ENCODE peak calls at places on chromosomes 16 and 17, in ten cellular contexts. Q, D, F, B, A, Z, H, N, P and X are unnamed samples.

GRCh38 chr16:73768786-73769203 is 527.8 kb upstream of the PSMD7 start:
- DNase-seq in Q (no peak), D (no peak), F (no peak), B (no peak), A (no peak), Z (no peak), H (no peak), N (no peak), P (peak; percentile 8), X (peak; percentile 14)

GRCh38 chr17:12457493-12457892 is 208.2 kb upstream of the MYOCD start:
- DNase-seq in Q (no peak), D (no peak), F (peak; percentile 70), B (no peak), A (no peak), Z (no peak), H (no peak), N (no peak), P (no peak), X (no peak)

GRCh38 chr16:14405611-14406537 is 224.2 kb downstream of the PARN start:
- DNase-seq in Q (no peak), D (no peak), F (no peak), B (peak; percentile 64), A (peak; percentile 36), Z (no peak), H (peak; percentile 33), N (peak; percentile 95), P (no peak), X (no peak)

GRCh38 chr16:15980329-15980728 is 30.9 kb downstream of the ABCC1 start:
- DNase-seq in Q (no peak), D (no peak), F (no peak), B (no peak), A (no peak), Z (no peak), H (no peak), N (no peak), P (no peak), X (no peak)

GRCh38 chr16:70593544-70593943 is 52.8 kb upstream of the IL34 start:
- DNase-seq in Q (no peak), D (no peak), F (no peak), B (no peak), A (no peak), Z (no peak), H (no peak), N (no peak), P (no peak), X (no peak)

GRCh38 chr16:67723151-67723915 is 4.2 kb upstream of the GFOD2 start:
- DNase-seq in Q (no peak), D (no peak), F (peak; percentile 86), B (no peak), A (peak; percentile 3), Z (no peak), H (no peak), N (no peak), P (peak; percentile 45), X (peak; percentile 69)

GRCh38 chr17:13337864-13338371 is 263.8 kb downstream of the HS3ST3A1 start:
- DNase-seq in Q (peak; percentile 23), D (peak; percentile 29), F (peak; percentile 73), B (no peak), A (no peak), Z (no peak), H (no peak), N (peak; percentile 49), P (peak; percentile 88), X (peak; percentile 87)

GRCh38 chr16:54116126-54116525 is 170.5 kb downstream of the IRX3 start:
- DNase-seq in Q (no peak), D (no peak), F (no peak), B (no peak), A (no peak), Z (no peak), H (no peak), N (no peak), P (no peak), X (peak; percentile 26)

GRCh38 chr17:5793899-5794298 is 209.6 kb upstream of the NLRP1 start:
- DNase-seq in Q (no peak), D (no peak), F (no peak), B (no peak), A (no peak), Z (no peak), H (no peak), N (peak; percentile 39), P (peak; percentile 57), X (peak; percentile 11)
- TF ChIP-seq CTCF in Q (no peak), D (no peak), F (peak; percentile 27), B (no peak), A (no peak), Z (peak; percentile 25), H (no peak), N (peak; percentile 52), P (peak; percentile 42), X (peak; percentile 43)

DNA sequence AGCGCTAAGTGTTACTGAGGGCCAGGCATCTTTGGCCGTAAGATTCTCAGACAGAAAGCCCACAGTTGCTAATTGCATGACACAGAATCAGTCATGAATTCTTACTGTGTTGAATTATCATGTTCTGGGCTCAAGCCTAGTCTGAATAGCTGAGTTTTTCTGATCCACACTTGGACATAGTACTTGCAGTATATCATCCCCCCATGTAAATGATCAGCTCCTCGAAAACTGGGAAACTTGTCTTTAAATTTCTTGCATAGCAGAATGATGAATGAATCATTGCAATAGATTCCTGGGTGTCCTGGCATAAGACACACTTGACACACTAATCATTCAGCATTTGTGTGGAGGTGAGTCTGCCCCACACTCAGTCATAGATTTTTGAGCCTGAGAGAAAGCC is 2.2 kb downstream of the MLYCD start:
- DNase-seq in Q (no peak), D (no peak), F (peak; percentile 74), B (no peak), A (no peak), Z (no peak), H (no peak), N (no peak), P (peak; percentile 29), X (no peak)
- H3K4me3 ChIP-seq in Q (peak overlapping the region; percentile 93), D (peak overlapping the region; percentile 92), F (no peak overlapping the region), B (no peak overlapping the region), A (no peak overlapping the region), Z (peak overlapping the region; percentile 90), H (peak overlapping the region; percentile 4), N (no peak overlapping the region), P (no peak overlapping the region), X (no peak overlapping the region)

GRCh38 chr16:49378238-49378637 is 4.6 kb downstream of the C16orf78 start:
- DNase-seq in Q (no peak), D (no peak), F (no peak), B (no peak), A (no peak), Z (no peak), H (no peak), N (no peak), P (no peak), X (no peak)

GRCh38 chr16:49377196-49377755 is 3.7 kb downstream of the C16orf78 start:
- DNase-seq in Q (no peak), D (no peak), F (no peak), B (no peak), A (no peak), Z (no peak), H (no peak), N (no peak), P (no peak), X (no peak)

GRCh38 chr16:49378816-49379215 is 5.2 kb downstream of the C16orf78 start:
- DNase-seq in Q (no peak), D (no peak), F (no peak), B (no peak), A (no peak), Z (no peak), H (no peak), N (no peak), P (no peak), X (no peak)

GRCh38 chr16:49382916-49383315 is 9.3 kb downstream of the C16orf78 start:
- DNase-seq in Q (no peak), D (no peak), F (no peak), B (no peak), A (no peak), Z (no peak), H (no peak), N (peak; percentile 10), P (no peak), X (no peak)
- TF ChIP-seq CTCF in Q (no peak), D (no peak), F (no peak), B (no peak), A (no peak), Z (no peak), H (no peak), N (peak; percentile 36), P (no peak), X (peak; percentile 5)

GRCh38 chr17:81387235-81388060 is 7.8 kb upstream of the BAHCC1 start:
- DNase-seq in Q (peak; percentile 76), D (peak; percentile 84), F (peak; percentile 67), B (peak; percentile 49), A (peak; percentile 75), Z (peak; percentile 59), H (peak; percentile 53), N (no peak), P (peak; percentile 47), X (peak; percentile 66)

GRCh38 chr17:81388612-81389367 is 6.5 kb upstream of the BAHCC1 start:
- DNase-seq in Q (peak; percentile 64), D (no peak), F (peak; percentile 8), B (no peak), A (peak; percentile 55), Z (no peak), H (no peak), N (no peak), P (no peak), X (no peak)

GRCh38 chr17:81386646-81387234 is 8.5 kb upstream of the BAHCC1 start:
- DNase-seq in Q (peak; percentile 73), D (no peak), F (peak; percentile 20), B (peak; percentile 58), A (peak; percentile 79), Z (peak; percentile 61), H (peak; percentile 56), N (no peak), P (no peak), X (no peak)

GRCh38 chr17:81389585-81389984 is 5.7 kb upstream of the BAHCC1 start:
- DNase-seq in Q (no peak), D (no peak), F (peak; percentile 13), B (no peak), A (no peak), Z (no peak), H (no peak), N (no peak), P (no peak), X (no peak)

DNA sequence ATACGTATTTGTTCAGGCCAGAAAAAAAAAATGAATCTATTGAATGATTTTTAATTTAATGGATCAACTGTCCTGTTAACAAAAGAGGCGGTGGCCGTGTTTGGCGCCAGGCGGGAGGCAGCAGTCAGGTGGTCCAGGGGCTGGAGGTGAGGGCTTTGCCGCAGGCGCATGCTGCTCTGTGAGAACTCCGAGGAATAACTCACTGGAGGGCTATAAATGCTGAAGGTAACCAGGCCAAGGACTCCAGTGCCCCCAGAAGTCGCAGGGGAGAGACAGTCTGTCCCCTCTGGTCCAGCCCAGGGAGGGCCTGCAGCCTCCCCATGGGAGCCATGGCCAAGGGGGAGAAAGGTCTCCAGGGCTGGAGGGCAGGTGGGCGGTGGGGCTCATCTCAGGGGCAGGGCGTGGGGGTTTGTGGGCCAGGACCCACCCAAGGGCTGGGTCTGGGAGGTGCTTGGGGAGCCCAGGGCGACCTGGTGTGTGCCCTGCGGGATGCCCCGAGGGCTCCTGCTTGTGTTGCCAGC is 7.1 kb upstream of the BAHCC1 start:
- DNase-seq in Q (no peak), D (no peak), F (no peak), B (no peak), A (peak; percentile 46), Z (no peak), H (no peak), N (no peak), P (no peak), X (no peak)
- H3K4me3 ChIP-seq in Q (peak overlapping the region; percentile 77), D (peak overlapping the region; percentile 78), F (peak overlapping the region; percentile 70), B (no peak overlapping the region), A (no peak overlapping the region), Z (peak overlapping the region; percentile 79), H (peak overlapping the region; percentile 64), N (no peak overlapping the region), P (no peak overlapping the region), X (no peak overlapping the region)